ENCODE peak calls at places on chromosomes 16 and 17, in nine cellular contexts. N is breast epithelium; P is D341Med; U is neural progenitor cell; O is AG04450; X is cardiac muscle cell; E is AG08395; S is B cell; H is effector CD4-positive, alpha-beta T cell. A is an unnamed sample.

GRCh38 chr16:55661842-55662479 is 6.2 kb downstream of the SLC6A2 start:
- DNase-seq in O (no peak), U (no peak), E (peak), S (no peak), H (no peak), X (no peak), N (no peak), P (no peak), A (no peak)

GRCh38 chr16:81473561-81473960 is 29.0 kb downstream of the CMIP start:
- DNase-seq in P (no peak), E (no peak), H (no peak), S (no peak), X (peak), O (no peak), U (no peak), N (no peak), A (peak)

GRCh38 chr16:46649571-46649970 is 28.4 kb upstream of the SHCBP1 start:
- DNase-seq in U (no peak), N (no peak), O (no peak), P (no peak), S (no peak), X (peak), H (no peak), E (no peak), A (no peak)

GRCh38 chr16:3003582-3004270 is 9.0 kb upstream of the CLDN9 start:
- DNase-seq in P (peak), S (peak), N (peak), E (peak), O (peak), H (peak), U (peak), X (peak), A (peak)

GRCh38 chr16:3155181-3155580 is 20.4 kb downstream of the ZNF213 start:
- DNase-seq in X (no peak), N (no peak), P (no peak), U (no peak), S (peak), O (no peak), E (no peak), H (no peak), A (no peak)

GRCh38 chr17:76736349-76737081 is 616 bp downstream of the SRSF2 start:
- DNase-seq in P (peak), O (no peak), S (peak), X (peak), U (peak), E (peak), H (peak), N (peak), A (peak)

GRCh38 chr16:81170824-81171223 is 67.7 kb upstream of the BCO1 start:
- DNase-seq in S (no peak), O (no peak), H (no peak), N (no peak), E (no peak), X (no peak), P (no peak), U (peak), A (no peak)

GRCh38 chr16:22890976-22891375 is 77.0 kb downstream of the HS3ST2 start:
- DNase-seq in U (no peak), O (no peak), H (no peak), X (no peak), E (no peak), S (no peak), N (no peak), P (no peak), A (no peak)

GRCh38 chr17:34370997-34371395 is 8.0 kb upstream of the CCL1 start:
- DNase-seq in E (no peak), U (no peak), X (no peak), P (no peak), H (no peak), S (no peak), O (no peak), N (no peak), A (no peak)

GRCh38 chr16:56409195-56409594 is 16.1 kb downstream of the AMFR start:
- DNase-seq in H (no peak), P (no peak), X (peak), S (no peak), U (no peak), O (no peak), E (peak), N (no peak), A (no peak)

GRCh38 chr17:30952645-30953393 is 18.0 kb upstream of the RNF135 start:
- DNase-seq in S (no peak), N (no peak), O (no peak), U (no peak), E (no peak), X (no peak), H (no peak), P (peak), A (no peak)

GRCh38 chr16:8850279-8850885 is 18.4 kb downstream of the CARHSP1 start:
- DNase-seq in H (no peak), S (no peak), E (peak), P (peak), N (no peak), U (no peak), O (no peak), X (peak), A (peak)

GRCh38 chr16:678858-679807 is 1.1 kb upstream of the STUB1 start:
- DNase-seq in U (peak), E (peak), O (no peak), P (peak), S (peak), X (peak), H (peak), N (no peak), A (peak)